ENCODE peak calls at places on chromosomes 7 and 10, in five cellular contexts. T, A, P, F and O are unnamed samples.

GRCh38 chr7:113812881-113813280 is 105.9 kb downstream of the PPP1R3A start:
- DNase-seq in T (no peak), A (no peak), P (no peak), F (no peak), O (no peak)

GRCh38 chr10:130453721-130454542 is 317.7 kb downstream of the GLRX3 start:
- DNase-seq in T (no peak), A (no peak), P (no peak), F (no peak), O (no peak)

GRCh38 chr7:141664450-141664849 is 37.5 kb downstream of the DENND11 start:
- DNase-seq in T (no peak), A (no peak), P (no peak), F (no peak), O (no peak)

GRCh38 chr10:114042895-114043531 is 653 bp upstream of the ADRB1 start:
- DNase-seq in T (peak), A (no peak), P (peak), F (peak), O (no peak)

GRCh38 chr10:23994459-23995046 is 214.4 kb upstream of the KIAA1217 start:
- DNase-seq in T (peak), A (no peak), P (peak), F (peak), O (peak)

GRCh38 chr10:73398024-73398423 is 15.8 kb downstream of the ANXA7 start:
- DNase-seq in T (no peak), A (no peak), P (no peak), F (peak), O (no peak)

GRCh38 chr7:2500701-2501100 is 18.9 kb upstream of the LFNG start:
- DNase-seq in T (no peak), A (no peak), P (no peak), F (no peak), O (no peak)

GRCh38 chr10:32348297-32349198 is 1.6 kb upstream of the EPC1 start:
- DNase-seq in T (no peak), A (no peak), P (no peak), F (no peak), O (no peak)

GRCh38 chr10:17214991-17215781 is 12.9 kb upstream of the VIM start:
- DNase-seq in T (no peak), A (no peak), P (no peak), F (no peak), O (no peak)

GRCh38 chr10:132480356-132480755 is 57.2 kb upstream of the INPP5A start:
- DNase-seq in T (no peak), A (no peak), P (no peak), F (no peak), O (no peak)

GRCh38 chr7:1060315-1061080 is 16.2 kb downstream of the GPR146 start:
- DNase-seq in T (peak), A (no peak), P (peak), F (no peak), O (no peak)

GRCh38 chr10:95655571-95656290 is 780 bp downstream of the ALDH18A1 start:
- DNase-seq in T (peak), A (no peak), P (no peak), F (peak), O (no peak)

GRCh38 chr10:21326594-21326993 is 198.9 kb downstream of the SKIDA1 start:
- DNase-seq in T (no peak), A (no peak), P (no peak), F (no peak), O (no peak)

GRCh38 chr10:6320320-6321010 is 117.7 kb downstream of the PFKFB3 start:
- DNase-seq in T (no peak), A (no peak), P (no peak), F (no peak), O (no peak)

GRCh38 chr10:61628875-61629513 is 33.7 kb upstream of the CABCOCO1 start:
- DNase-seq in T (no peak), A (peak), P (no peak), F (peak), O (no peak)

GRCh38 chr10:119028900-119029612 is 458 bp upstream of the NANOS1 start:
- DNase-seq in T (peak), A (no peak), P (peak), F (peak), O (peak)

GRCh38 chr10:4947635-4948596 is 15.3 kb upstream of the AKR1C1 start:
- DNase-seq in T (no peak), A (peak), P (peak), F (peak), O (no peak)

GRCh38 chr7:101367676-101368075 is 5.0 kb downstream of the COL26A1 start:
- DNase-seq in T (no peak), A (no peak), P (no peak), F (no peak), O (no peak)

GRCh38 chr7:144723311-144723710 is 112.5 kb downstream of the TPK1 start:
- DNase-seq in T (no peak), A (no peak), P (no peak), F (no peak), O (no peak)

GRCh38 chr7:157494506-157495176 is 157.8 kb downstream of the DNAJB6 start:
- DNase-seq in T (no peak), A (no peak), P (no peak), F (no peak), O (no peak)

GRCh38 chr7:66100408-66101050 is 14.1 kb upstream of the CRCP start:
- DNase-seq in T (no peak), A (no peak), P (no peak), F (no peak), O (no peak)

GRCh38 chr7:28957822-28958234 is 302 bp downstream of the TRIL start:
- DNase-seq in T (peak), A (no peak), P (no peak), F (no peak), O (no peak)
- TF ChIP-seq CTCF in T (peak), A (no peak), P (no peak), F (no peak), O (no peak)

DNA sequence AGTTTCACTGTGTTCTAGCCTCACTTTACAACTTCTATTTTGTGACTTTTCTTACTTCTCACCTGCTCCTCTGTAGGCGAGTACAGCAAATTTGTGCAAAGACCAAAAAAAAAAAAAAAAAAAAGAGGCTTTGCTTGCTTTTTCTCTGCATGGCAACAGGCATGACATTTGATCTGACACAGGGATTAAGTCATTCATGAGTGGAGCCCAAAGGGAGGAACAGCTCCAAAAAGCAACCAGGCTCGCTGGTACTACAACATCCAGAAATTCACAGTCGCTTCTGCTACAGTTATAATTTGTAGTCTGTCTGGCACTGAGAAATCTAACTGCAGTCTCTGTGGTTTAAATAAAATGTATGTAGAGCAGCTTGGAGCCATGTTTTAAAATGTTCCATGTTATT is 31.7 kb downstream of the MKX start:
- DNase-seq in T (peak), A (no peak), P (no peak), F (no peak), O (no peak)
- H3K4me3 ChIP-seq in T (no peak), A (no peak), P (no peak), F (no peak), O (peak)

DNA sequence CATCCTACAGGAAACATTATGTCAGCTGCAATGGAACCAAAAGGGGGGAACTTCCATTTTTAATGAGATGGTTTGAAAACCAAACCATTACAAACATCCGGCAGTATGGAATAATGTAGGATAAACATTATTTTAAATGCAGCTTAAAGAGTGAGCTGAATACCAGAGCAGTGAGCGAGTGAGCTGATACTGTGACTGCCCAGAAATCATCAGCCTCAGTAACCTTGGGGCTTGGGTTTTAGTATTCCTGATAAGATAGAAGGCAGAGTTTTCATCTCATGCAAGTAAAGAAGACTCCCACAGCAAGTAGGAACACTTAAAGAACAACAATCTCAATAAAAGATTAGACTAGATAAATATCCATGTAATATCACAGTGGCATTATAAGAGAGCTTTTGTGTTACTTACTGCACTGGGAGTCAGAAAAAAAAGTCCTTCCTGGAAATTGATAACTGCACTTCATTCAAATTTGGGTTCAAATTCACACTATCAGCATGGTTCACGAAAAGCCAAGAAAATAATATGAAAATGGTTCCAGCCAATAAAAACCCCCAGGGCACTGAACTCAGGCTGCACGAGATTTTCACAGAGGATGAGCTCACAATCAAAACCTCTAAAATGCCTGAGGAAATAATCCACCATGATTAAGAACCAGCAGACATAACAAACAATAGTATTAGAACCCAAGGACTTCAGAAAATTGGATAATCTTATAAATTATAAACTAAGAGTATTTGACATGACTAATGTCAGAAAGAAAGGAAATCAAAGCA is 115.7 kb downstream of the MTPAP start:
- DNase-seq in T (no peak), A (no peak), P (no peak), F (no peak), O (no peak)
- TF ChIP-seq CTCF in T (no peak), A (no peak), P (no peak), F (no peak), O (no peak)

GRCh38 chr7:150627959-150628358 is 4.2 kb downstream of the GIMAP6 start:
- DNase-seq in T (no peak), A (no peak), P (no peak), F (no peak), O (no peak)
- H3K4me3 ChIP-seq in T (no peak), A (no peak), P (no peak), F (no peak), O (no peak)

GRCh38 chr7:13845601-13846000 is 143.9 kb downstream of the ETV1 start:
- DNase-seq in T (no peak), A (no peak), P (no peak), F (no peak), O (no peak)
- TF ChIP-seq CTCF in T (no peak), A (no peak), P (no peak), F (no peak), O (no peak)

DNA sequence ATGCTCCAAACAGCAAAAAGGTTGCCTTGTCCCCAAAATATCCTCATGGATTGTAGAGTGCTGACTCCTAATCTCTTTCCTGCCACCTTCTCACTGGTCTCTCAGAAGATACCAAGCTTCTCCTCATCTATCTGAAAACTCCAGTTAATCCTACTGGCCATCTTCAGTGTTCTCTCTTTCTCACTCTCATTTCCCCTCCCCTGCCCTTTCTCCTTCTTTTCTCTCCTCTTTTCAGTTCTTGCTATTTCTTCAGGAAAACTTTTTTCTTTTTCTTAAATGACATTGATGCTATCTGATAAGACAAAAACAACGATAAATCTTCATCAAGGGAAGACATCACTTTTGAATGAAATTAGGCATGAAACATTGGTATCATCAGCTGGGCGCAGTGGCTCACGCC is 109.8 kb downstream of the USP6NL start:
- DNase-seq in T (no peak), A (no peak), P (no peak), F (no peak), O (no peak)
- H3K4me3 ChIP-seq in T (no peak), A (no peak), P (no peak), F (no peak), O (no peak)

DNA sequence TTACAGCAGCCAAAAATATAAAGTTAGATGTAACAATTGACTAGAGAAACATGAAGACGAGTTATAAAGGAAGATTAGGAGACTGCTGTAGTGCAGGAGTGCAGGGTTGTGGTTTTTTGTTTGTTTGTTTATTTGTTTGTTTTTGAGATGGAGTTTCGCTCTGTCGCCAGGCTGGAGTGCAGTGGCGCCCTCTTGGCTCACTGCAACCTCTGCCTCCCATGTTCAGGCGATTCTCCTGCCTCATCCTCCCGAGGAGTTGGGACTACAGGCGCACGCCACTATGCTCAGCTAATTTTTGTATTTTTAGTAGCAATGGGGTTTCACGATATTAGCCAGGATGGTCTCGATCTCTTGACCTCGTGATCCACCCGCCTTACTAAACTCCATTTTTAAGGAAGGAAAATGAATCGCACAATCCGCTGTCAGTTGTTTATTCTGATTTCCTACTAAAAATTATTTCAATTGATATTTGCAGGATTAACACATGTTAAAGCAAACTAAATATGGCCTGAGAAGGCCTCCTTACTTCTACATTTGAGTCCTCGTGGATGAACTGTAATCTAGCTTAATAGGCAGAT is 233.3 kb downstream of the NSUN6 start:
- DNase-seq in T (no peak), A (no peak), P (no peak), F (no peak), O (no peak)
- TF ChIP-seq CTCF in T (peak), A (no peak), P (no peak), F (no peak), O (no peak)

DNA sequence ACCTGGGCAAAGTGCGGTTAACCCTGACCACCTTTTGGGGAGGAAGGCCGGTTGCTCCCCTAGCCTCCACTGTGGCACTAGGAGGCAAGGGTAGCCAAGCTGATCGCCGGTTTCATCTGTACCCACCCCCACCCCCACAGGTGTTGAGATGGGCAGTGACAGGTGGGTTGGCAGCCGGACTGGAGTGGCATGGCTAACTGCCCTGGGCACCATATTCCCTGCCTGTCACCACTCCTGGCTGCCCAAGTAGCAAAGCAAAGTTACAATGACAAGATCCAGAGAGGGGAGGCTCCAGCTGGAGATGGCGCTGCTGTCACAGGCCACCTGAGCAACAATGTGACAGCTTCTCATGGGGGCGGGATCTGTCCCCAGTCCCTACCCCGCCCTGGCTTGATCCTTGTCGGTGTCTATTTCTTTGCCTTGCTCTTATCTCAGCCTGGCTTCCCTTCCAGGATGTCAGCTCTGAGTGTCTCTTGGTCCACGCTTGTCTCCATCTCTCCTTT is 27.0 kb upstream of the BMS1 start:
- DNase-seq in T (no peak), A (no peak), P (no peak), F (no peak), O (no peak)
- H3K4me3 ChIP-seq in T (no peak), A (no peak), P (peak), F (no peak), O (peak)